ENCODE peak calls at places on chromosomes 2 and 18, in ten cellular contexts. One of them, this sample, is unnamed.

GRCh38 chr2:68766378-68766845 is 31.8 kb downstream of the ARHGAP25 start:
- DNase-seq in T follicular helper cell: peak; percentile 55
- DNase-seq in progenitor cell of endocrine pancreas: no peak
- DNase-seq in HEK293T: no peak
- DNase-seq in astrocyte of the spinal cord: no peak
- DNase-seq in caudate nucleus: no peak
- DNase-seq in effector CD8-positive, alpha-beta T cell: peak; percentile 12
- DNase-seq in putamen: no peak
- DNase-seq in T-cell: peak; percentile 77
- DNase-seq in stimulated activated CD8-positive, alpha-beta memory T cell treated with anti-CD3 and anti-CD28 coated beads, Interleukin-15, amount 100 ng/mL, for 1 hour: no peak
- DNase-seq in this sample: peak; percentile 88

GRCh38 chr18:50748243-50749229 is 71.3 kb downstream of the MRO start:
- DNase-seq in T follicular helper cell: no peak
- DNase-seq in progenitor cell of endocrine pancreas: no peak
- DNase-seq in HEK293T: peak; percentile 59
- DNase-seq in astrocyte of the spinal cord: no peak
- DNase-seq in caudate nucleus: no peak
- DNase-seq in effector CD8-positive, alpha-beta T cell: no peak
- DNase-seq in putamen: no peak
- DNase-seq in T-cell: no peak
- DNase-seq in stimulated activated CD8-positive, alpha-beta memory T cell treated with anti-CD3 and anti-CD28 coated beads, Interleukin-15, amount 100 ng/mL, for 1 hour: no peak
- DNase-seq in this sample: no peak

GRCh38 chr2:69946351-69947077 is 14.9 kb downstream of the ASPRV1 start:
- DNase-seq in T follicular helper cell: peak; percentile 25
- DNase-seq in progenitor cell of endocrine pancreas: no peak
- DNase-seq in HEK293T: no peak
- DNase-seq in astrocyte of the spinal cord: peak; percentile 63
- DNase-seq in caudate nucleus: no peak
- DNase-seq in effector CD8-positive, alpha-beta T cell: peak; percentile 7
- DNase-seq in putamen: no peak
- DNase-seq in T-cell: peak; percentile 60
- DNase-seq in stimulated activated CD8-positive, alpha-beta memory T cell treated with anti-CD3 and anti-CD28 coated beads, Interleukin-15, amount 100 ng/mL, for 1 hour: peak; percentile 27
- DNase-seq in this sample: peak; percentile 73

GRCh38 chr2:77571545-77571944 is 49.4 kb upstream of the LRRTM4 start:
- DNase-seq in T follicular helper cell: no peak
- DNase-seq in progenitor cell of endocrine pancreas: no peak
- DNase-seq in HEK293T: no peak
- DNase-seq in astrocyte of the spinal cord: no peak
- DNase-seq in caudate nucleus: no peak
- DNase-seq in effector CD8-positive, alpha-beta T cell: no peak
- DNase-seq in putamen: no peak
- DNase-seq in T-cell: no peak
- DNase-seq in stimulated activated CD8-positive, alpha-beta memory T cell treated with anti-CD3 and anti-CD28 coated beads, Interleukin-15, amount 100 ng/mL, for 1 hour: no peak
- DNase-seq in this sample: no peak

GRCh38 chr2:38535404-38535744 is 67.4 kb downstream of the HNRNPLL start:
- DNase-seq in T follicular helper cell: no peak
- DNase-seq in progenitor cell of endocrine pancreas: no peak
- DNase-seq in HEK293T: no peak
- DNase-seq in astrocyte of the spinal cord: no peak
- DNase-seq in caudate nucleus: no peak
- DNase-seq in effector CD8-positive, alpha-beta T cell: no peak
- DNase-seq in putamen: no peak
- DNase-seq in T-cell: no peak
- DNase-seq in stimulated activated CD8-positive, alpha-beta memory T cell treated with anti-CD3 and anti-CD28 coated beads, Interleukin-15, amount 100 ng/mL, for 1 hour: no peak
- DNase-seq in this sample: no peak

GRCh38 chr2:239937866-239938640 is 87.1 kb downstream of the NDUFA10 start:
- DNase-seq in T follicular helper cell: no peak
- DNase-seq in progenitor cell of endocrine pancreas: no peak
- DNase-seq in HEK293T: no peak
- DNase-seq in astrocyte of the spinal cord: no peak
- DNase-seq in caudate nucleus: no peak
- DNase-seq in effector CD8-positive, alpha-beta T cell: no peak
- DNase-seq in putamen: no peak
- DNase-seq in T-cell: no peak
- DNase-seq in stimulated activated CD8-positive, alpha-beta memory T cell treated with anti-CD3 and anti-CD28 coated beads, Interleukin-15, amount 100 ng/mL, for 1 hour: no peak
- DNase-seq in this sample: peak; percentile 45

GRCh38 chr18:79926715-79927596 is 24.5 kb downstream of the SLC66A2 start:
- DNase-seq in T follicular helper cell: no peak
- DNase-seq in progenitor cell of endocrine pancreas: no peak
- DNase-seq in HEK293T: no peak
- DNase-seq in astrocyte of the spinal cord: no peak
- DNase-seq in caudate nucleus: no peak
- DNase-seq in effector CD8-positive, alpha-beta T cell: no peak
- DNase-seq in putamen: no peak
- DNase-seq in T-cell: no peak
- DNase-seq in stimulated activated CD8-positive, alpha-beta memory T cell treated with anti-CD3 and anti-CD28 coated beads, Interleukin-15, amount 100 ng/mL, for 1 hour: no peak
- DNase-seq in this sample: no peak

GRCh38 chr18:78092901-78093300 is 843.3 kb downstream of the GALR1 start:
- DNase-seq in T follicular helper cell: no peak
- DNase-seq in progenitor cell of endocrine pancreas: no peak
- DNase-seq in HEK293T: no peak
- DNase-seq in astrocyte of the spinal cord: no peak
- DNase-seq in caudate nucleus: no peak
- DNase-seq in effector CD8-positive, alpha-beta T cell: no peak
- DNase-seq in putamen: no peak
- DNase-seq in T-cell: no peak
- DNase-seq in stimulated activated CD8-positive, alpha-beta memory T cell treated with anti-CD3 and anti-CD28 coated beads, Interleukin-15, amount 100 ng/mL, for 1 hour: no peak
- DNase-seq in this sample: no peak

GRCh38 chr18:3877678-3878077 is 427.7 kb downstream of the TGIF1 start:
- DNase-seq in T follicular helper cell: no peak
- DNase-seq in progenitor cell of endocrine pancreas: no peak
- DNase-seq in HEK293T: no peak
- DNase-seq in astrocyte of the spinal cord: no peak
- DNase-seq in caudate nucleus: no peak
- DNase-seq in effector CD8-positive, alpha-beta T cell: no peak
- DNase-seq in putamen: no peak
- DNase-seq in T-cell: no peak
- DNase-seq in stimulated activated CD8-positive, alpha-beta memory T cell treated with anti-CD3 and anti-CD28 coated beads, Interleukin-15, amount 100 ng/mL, for 1 hour: no peak
- DNase-seq in this sample: no peak

GRCh38 chr2:155983850-155984249 is 348.7 kb downstream of the NR4A2 start:
- DNase-seq in T follicular helper cell: no peak
- DNase-seq in progenitor cell of endocrine pancreas: no peak
- DNase-seq in HEK293T: no peak
- DNase-seq in astrocyte of the spinal cord: no peak
- DNase-seq in caudate nucleus: no peak
- DNase-seq in effector CD8-positive, alpha-beta T cell: no peak
- DNase-seq in putamen: no peak
- DNase-seq in T-cell: no peak
- DNase-seq in stimulated activated CD8-positive, alpha-beta memory T cell treated with anti-CD3 and anti-CD28 coated beads, Interleukin-15, amount 100 ng/mL, for 1 hour: no peak
- DNase-seq in this sample: no peak

GRCh38 chr2:24926602-24927252 is 6.7 kb upstream of the ADCY3 start:
- DNase-seq in T follicular helper cell: no peak
- DNase-seq in progenitor cell of endocrine pancreas: no peak
- DNase-seq in HEK293T: no peak
- DNase-seq in astrocyte of the spinal cord: no peak
- DNase-seq in caudate nucleus: no peak
- DNase-seq in effector CD8-positive, alpha-beta T cell: no peak
- DNase-seq in putamen: no peak
- DNase-seq in T-cell: peak; percentile 25
- DNase-seq in stimulated activated CD8-positive, alpha-beta memory T cell treated with anti-CD3 and anti-CD28 coated beads, Interleukin-15, amount 100 ng/mL, for 1 hour: no peak
- DNase-seq in this sample: no peak

GRCh38 chr2:39990335-39990734 is 211.3 kb upstream of the THUMPD2 start:
- DNase-seq in T follicular helper cell: no peak
- DNase-seq in progenitor cell of endocrine pancreas: no peak
- DNase-seq in HEK293T: no peak
- DNase-seq in astrocyte of the spinal cord: no peak
- DNase-seq in caudate nucleus: no peak
- DNase-seq in effector CD8-positive, alpha-beta T cell: no peak
- DNase-seq in putamen: no peak
- DNase-seq in T-cell: no peak
- DNase-seq in stimulated activated CD8-positive, alpha-beta memory T cell treated with anti-CD3 and anti-CD28 coated beads, Interleukin-15, amount 100 ng/mL, for 1 hour: no peak
- DNase-seq in this sample: no peak

GRCh38 chr2:10059552-10060335 is 16.4 kb downstream of the KLF11 start:
- DNase-seq in T follicular helper cell: no peak
- DNase-seq in progenitor cell of endocrine pancreas: no peak
- DNase-seq in HEK293T: no peak
- DNase-seq in astrocyte of the spinal cord: no peak
- DNase-seq in caudate nucleus: no peak
- DNase-seq in effector CD8-positive, alpha-beta T cell: no peak
- DNase-seq in putamen: no peak
- DNase-seq in T-cell: no peak
- DNase-seq in stimulated activated CD8-positive, alpha-beta memory T cell treated with anti-CD3 and anti-CD28 coated beads, Interleukin-15, amount 100 ng/mL, for 1 hour: no peak
- DNase-seq in this sample: no peak

GRCh38 chr2:111050701-111051376 is 69.9 kb upstream of the BCL2L11 start:
- DNase-seq in T follicular helper cell: no peak
- DNase-seq in progenitor cell of endocrine pancreas: no peak
- DNase-seq in HEK293T: no peak
- DNase-seq in astrocyte of the spinal cord: no peak
- DNase-seq in caudate nucleus: no peak
- DNase-seq in effector CD8-positive, alpha-beta T cell: no peak
- DNase-seq in putamen: no peak
- DNase-seq in T-cell: no peak
- DNase-seq in stimulated activated CD8-positive, alpha-beta memory T cell treated with anti-CD3 and anti-CD28 coated beads, Interleukin-15, amount 100 ng/mL, for 1 hour: no peak
- DNase-seq in this sample: no peak

GRCh38 chr2:74281576-74281975 is 61.6 kb downstream of the SLC4A5 start:
- DNase-seq in T follicular helper cell: no peak
- DNase-seq in progenitor cell of endocrine pancreas: no peak
- DNase-seq in HEK293T: no peak
- DNase-seq in astrocyte of the spinal cord: no peak
- DNase-seq in caudate nucleus: no peak
- DNase-seq in effector CD8-positive, alpha-beta T cell: no peak
- DNase-seq in putamen: no peak
- DNase-seq in T-cell: no peak
- DNase-seq in stimulated activated CD8-positive, alpha-beta memory T cell treated with anti-CD3 and anti-CD28 coated beads, Interleukin-15, amount 100 ng/mL, for 1 hour: no peak
- DNase-seq in this sample: no peak

GRCh38 chr2:9071032-9071431 is 67.5 kb upstream of the MBOAT2 start:
- DNase-seq in T follicular helper cell: no peak
- DNase-seq in progenitor cell of endocrine pancreas: no peak
- DNase-seq in HEK293T: no peak
- DNase-seq in astrocyte of the spinal cord: peak; percentile 82
- DNase-seq in caudate nucleus: no peak
- DNase-seq in effector CD8-positive, alpha-beta T cell: no peak
- DNase-seq in putamen: no peak
- DNase-seq in T-cell: no peak
- DNase-seq in stimulated activated CD8-positive, alpha-beta memory T cell treated with anti-CD3 and anti-CD28 coated beads, Interleukin-15, amount 100 ng/mL, for 1 hour: no peak
- DNase-seq in this sample: no peak

GRCh38 chr2:209872675-209873074 is 101.0 kb downstream of the UNC80 start:
- DNase-seq in T follicular helper cell: no peak
- DNase-seq in progenitor cell of endocrine pancreas: no peak
- DNase-seq in HEK293T: peak; percentile 15
- DNase-seq in astrocyte of the spinal cord: peak; percentile 89
- DNase-seq in caudate nucleus: peak; percentile 29
- DNase-seq in effector CD8-positive, alpha-beta T cell: no peak
- DNase-seq in putamen: peak; percentile 14
- DNase-seq in T-cell: no peak
- DNase-seq in stimulated activated CD8-positive, alpha-beta memory T cell treated with anti-CD3 and anti-CD28 coated beads, Interleukin-15, amount 100 ng/mL, for 1 hour: no peak
- DNase-seq in this sample: no peak

GRCh38 chr2:144011553-144011952 is 508.4 kb downstream of the ZEB2 start:
- DNase-seq in T follicular helper cell: no peak
- DNase-seq in progenitor cell of endocrine pancreas: no peak
- DNase-seq in HEK293T: no peak
- DNase-seq in astrocyte of the spinal cord: no peak
- DNase-seq in caudate nucleus: no peak
- DNase-seq in effector CD8-positive, alpha-beta T cell: no peak
- DNase-seq in putamen: no peak
- DNase-seq in T-cell: no peak
- DNase-seq in stimulated activated CD8-positive, alpha-beta memory T cell treated with anti-CD3 and anti-CD28 coated beads, Interleukin-15, amount 100 ng/mL, for 1 hour: no peak
- DNase-seq in this sample: no peak

GRCh38 chr2:202932425-202933138 is 20.5 kb downstream of the CARF start:
- DNase-seq in T follicular helper cell: no peak
- DNase-seq in progenitor cell of endocrine pancreas: no peak
- DNase-seq in HEK293T: no peak
- DNase-seq in astrocyte of the spinal cord: peak; percentile 29
- DNase-seq in caudate nucleus: no peak
- DNase-seq in effector CD8-positive, alpha-beta T cell: no peak
- DNase-seq in putamen: no peak
- DNase-seq in T-cell: no peak
- DNase-seq in stimulated activated CD8-positive, alpha-beta memory T cell treated with anti-CD3 and anti-CD28 coated beads, Interleukin-15, amount 100 ng/mL, for 1 hour: no peak
- DNase-seq in this sample: no peak

GRCh38 chr18:79902640-79903039 is 48.8 kb downstream of the SLC66A2 start:
- DNase-seq in T follicular helper cell: no peak
- DNase-seq in progenitor cell of endocrine pancreas: no peak
- DNase-seq in HEK293T: no peak
- DNase-seq in astrocyte of the spinal cord: no peak
- DNase-seq in caudate nucleus: no peak
- DNase-seq in effector CD8-positive, alpha-beta T cell: no peak
- DNase-seq in putamen: no peak
- DNase-seq in T-cell: no peak
- DNase-seq in stimulated activated CD8-positive, alpha-beta memory T cell treated with anti-CD3 and anti-CD28 coated beads, Interleukin-15, amount 100 ng/mL, for 1 hour: no peak
- DNase-seq in this sample: no peak

GRCh38 chr18:63909870-63910269 is 2.1 kb downstream of the SERPINB10 start:
- DNase-seq in T follicular helper cell: no peak
- DNase-seq in progenitor cell of endocrine pancreas: no peak
- DNase-seq in HEK293T: no peak
- DNase-seq in astrocyte of the spinal cord: no peak
- DNase-seq in caudate nucleus: no peak
- DNase-seq in effector CD8-positive, alpha-beta T cell: no peak
- DNase-seq in putamen: no peak
- DNase-seq in T-cell: no peak
- DNase-seq in stimulated activated CD8-positive, alpha-beta memory T cell treated with anti-CD3 and anti-CD28 coated beads, Interleukin-15, amount 100 ng/mL, for 1 hour: no peak
- DNase-seq in this sample: no peak

GRCh38 chr2:17538022-17538843 is 2.3 kb upstream of the VSNL1 start:
- DNase-seq in T follicular helper cell: no peak
- DNase-seq in progenitor cell of endocrine pancreas: no peak
- DNase-seq in HEK293T: peak; percentile 9
- DNase-seq in astrocyte of the spinal cord: peak; percentile 78
- DNase-seq in caudate nucleus: no peak
- DNase-seq in effector CD8-positive, alpha-beta T cell: no peak
- DNase-seq in putamen: no peak
- DNase-seq in T-cell: no peak
- DNase-seq in stimulated activated CD8-positive, alpha-beta memory T cell treated with anti-CD3 and anti-CD28 coated beads, Interleukin-15, amount 100 ng/mL, for 1 hour: no peak
- DNase-seq in this sample: no peak

This sample was measured in natural killer cell treated with Interleukin-12 subunit alpha and Interleukin-12 subunit beta and Interleukin-15 and Interleukin-18, amount 100 ng/mL, for 72 hours.